ENCODE peak calls at places on chromosomes 4 and X, in five cellular contexts. One of them, this sample, is unnamed.

GRCh38 chrX:44675364-44676024 is 132.8 kb upstream of the FUNDC1 start:
- DNase-seq in Caco-2: no peak
- DNase-seq in neural progenitor cell: no peak
- DNase-seq in psoas muscle: peak; percentile 57
- DNase-seq in NT2/D1: no peak
- DNase-seq in this sample: no peak

GRCh38 chr4:17516980-17517379 is 2.0 kb downstream of the CLRN2 start:
- DNase-seq in neural progenitor cell: no peak
- DNase-seq in NT2/D1: no peak
- DNase-seq in psoas muscle: no peak
- DNase-seq in Caco-2: no peak
- DNase-seq in this sample: no peak

GRCh38 chr4:96063639-96064038 is 223.7 kb downstream of the PDHA2 start:
- DNase-seq in Caco-2: no peak
- DNase-seq in NT2/D1: no peak
- DNase-seq in neural progenitor cell: no peak
- DNase-seq in psoas muscle: no peak
- DNase-seq in this sample: no peak

GRCh38 chr4:163697121-163697520 is 202.6 kb downstream of the TMA16 start:
- DNase-seq in psoas muscle: no peak
- DNase-seq in Caco-2: no peak
- DNase-seq in neural progenitor cell: no peak
- DNase-seq in NT2/D1: no peak
- DNase-seq in this sample: no peak

GRCh38 chr4:8403173-8403753 is 37.3 kb downstream of the ACOX3 start:
- DNase-seq in Caco-2: peak; percentile 85
- DNase-seq in NT2/D1: peak; percentile 61
- DNase-seq in psoas muscle: peak; percentile 86
- DNase-seq in neural progenitor cell: peak; percentile 86
- DNase-seq in this sample: no peak

GRCh38 chr4:47720787-47721186 is 117.1 kb downstream of the CORIN start:
- DNase-seq in Caco-2: no peak
- DNase-seq in NT2/D1: no peak
- DNase-seq in psoas muscle: no peak
- DNase-seq in neural progenitor cell: no peak
- DNase-seq in this sample: no peak

GRCh38 chrX:72123471-72124185 is 8.1 kb downstream of the RTL5 start:
- DNase-seq in Caco-2: no peak
- DNase-seq in psoas muscle: peak; percentile 43
- DNase-seq in neural progenitor cell: peak; percentile 82
- DNase-seq in NT2/D1: peak; percentile 77
- DNase-seq in this sample: no peak

GRCh38 chrX:122441451-122441850 is 742.6 kb upstream of the GRIA3 start:
- DNase-seq in neural progenitor cell: no peak
- DNase-seq in psoas muscle: no peak
- DNase-seq in NT2/D1: no peak
- DNase-seq in Caco-2: no peak
- DNase-seq in this sample: no peak

GRCh38 chr4:113468165-113469022 is 293.1 kb downstream of the CAMK2D start:
- DNase-seq in psoas muscle: peak; percentile 78
- DNase-seq in NT2/D1: peak; percentile 77
- DNase-seq in Caco-2: peak; percentile 37
- DNase-seq in neural progenitor cell: peak; percentile 62
- DNase-seq in this sample: no peak

GRCh38 chrX:15854080-15854655 is 445 bp downstream of the AP1S2 start:
- DNase-seq in neural progenitor cell: peak; percentile 93
- DNase-seq in NT2/D1: peak; percentile 15
- DNase-seq in Caco-2: peak; percentile 66
- DNase-seq in psoas muscle: peak; percentile 63
- DNase-seq in this sample: no peak

GRCh38 chrX:21738145-21738949 is 19.6 kb downstream of the SMPX start:
- DNase-seq in psoas muscle: peak; percentile 47
- DNase-seq in neural progenitor cell: peak; percentile 73
- DNase-seq in NT2/D1: no peak
- DNase-seq in Caco-2: peak; percentile 55
- DNase-seq in this sample: no peak

GRCh38 chrX:49041683-49042529 is 1.3 kb downstream of the TFE3 start:
- DNase-seq in neural progenitor cell: no peak
- DNase-seq in psoas muscle: peak; percentile 30
- DNase-seq in Caco-2: peak; percentile 7
- DNase-seq in NT2/D1: no peak
- DNase-seq in this sample: no peak

GRCh38 chr4:8168832-8169598 is 10.4 kb upstream of the ABLIM2 start:
- DNase-seq in Caco-2: no peak
- DNase-seq in NT2/D1: no peak
- DNase-seq in psoas muscle: no peak
- DNase-seq in neural progenitor cell: no peak
- DNase-seq in this sample: no peak

GRCh38 chr4:1593881-1594345 is 90.2 kb downstream of the FAM53A start:
- DNase-seq in neural progenitor cell: peak; percentile 40
- DNase-seq in psoas muscle: no peak
- DNase-seq in NT2/D1: no peak
- DNase-seq in Caco-2: no peak
- DNase-seq in this sample: no peak

GRCh38 chr4:2015008-2015407 is 6.2 kb upstream of the NELFA start:
- DNase-seq in psoas muscle: no peak
- DNase-seq in Caco-2: no peak
- DNase-seq in neural progenitor cell: no peak
- DNase-seq in NT2/D1: no peak
- DNase-seq in this sample: no peak

GRCh38 chrX:17831255-17831654 is 29.8 kb downstream of the RAI2 start:
- DNase-seq in Caco-2: no peak
- DNase-seq in psoas muscle: no peak
- DNase-seq in NT2/D1: no peak
- DNase-seq in neural progenitor cell: no peak
- DNase-seq in this sample: no peak

GRCh38 chrX:920234-920799 is 289.7 kb downstream of the SHOX start:
- DNase-seq in NT2/D1: no peak
- DNase-seq in Caco-2: no peak
- DNase-seq in neural progenitor cell: no peak
- DNase-seq in psoas muscle: peak; percentile 39
- DNase-seq in this sample: no peak

GRCh38 chrX:1433646-1434357 is 18.9 kb downstream of the ASMTL start:
- DNase-seq in neural progenitor cell: no peak
- DNase-seq in NT2/D1: no peak
- DNase-seq in Caco-2: no peak
- DNase-seq in psoas muscle: no peak
- DNase-seq in this sample: no peak

GRCh38 chr4:138696058-138696457 is 319.5 kb upstream of the NOCT start:
- DNase-seq in NT2/D1: no peak
- DNase-seq in neural progenitor cell: no peak
- DNase-seq in psoas muscle: no peak
- DNase-seq in Caco-2: no peak
- DNase-seq in this sample: no peak

GRCh38 chrX:66200855-66201795 is 37.1 kb downstream of the HEPH start:
- DNase-seq in NT2/D1: no peak
- DNase-seq in neural progenitor cell: no peak
- DNase-seq in psoas muscle: no peak
- DNase-seq in Caco-2: peak; percentile 10
- DNase-seq in this sample: peak; percentile 23

GRCh38 chr4:123616970-123617392 is 220.4 kb downstream of the SPRY1 start:
- DNase-seq in Caco-2: no peak
- DNase-seq in NT2/D1: peak; percentile 6
- DNase-seq in neural progenitor cell: peak; percentile 45
- DNase-seq in psoas muscle: peak; percentile 33
- DNase-seq in this sample: no peak
- H3K4me3 ChIP-seq in Caco-2: no peak overlapping the region
- H3K4me3 ChIP-seq in NT2/D1: no peak overlapping the region
- H3K4me3 ChIP-seq in neural progenitor cell: no peak overlapping the region
- H3K4me3 ChIP-seq in psoas muscle: no peak overlapping the region
- H3K4me3 ChIP-seq in this sample: no peak overlapping the region

DNA sequence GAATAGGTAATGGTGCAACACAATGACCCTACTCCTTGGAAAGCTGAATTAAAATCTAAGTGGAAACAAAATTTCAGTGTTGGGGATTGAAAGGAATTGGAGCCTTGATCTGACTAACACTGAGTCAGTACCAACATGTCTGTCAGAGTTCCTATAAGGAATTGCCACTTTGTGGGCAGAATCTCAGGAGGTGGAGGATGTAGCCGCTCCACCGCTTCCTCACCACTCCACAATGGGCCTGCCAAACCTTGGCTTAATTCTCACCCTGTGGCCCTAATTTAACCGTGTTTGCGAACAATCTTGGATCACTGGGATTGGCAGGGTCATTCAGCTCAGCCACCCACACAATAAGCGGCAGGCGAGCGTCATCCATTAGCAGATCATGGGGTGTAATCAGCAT is 6.1 kb downstream of the SRPX start:
- DNase-seq in Caco-2: no peak
- DNase-seq in neural progenitor cell: no peak
- DNase-seq in NT2/D1: no peak
- DNase-seq in psoas muscle: no peak
- DNase-seq in this sample: no peak
- H3K4me3 ChIP-seq in Caco-2: no peak overlapping the region
- H3K4me3 ChIP-seq in neural progenitor cell: no peak overlapping the region
- H3K4me3 ChIP-seq in NT2/D1: no peak overlapping the region
- H3K4me3 ChIP-seq in psoas muscle: no peak overlapping the region
- H3K4me3 ChIP-seq in this sample: no peak overlapping the region

GRCh38 chrX:153968255-153968654 is 3.4 kb downstream of the HCFC1 start:
- DNase-seq in NT2/D1: no peak
- DNase-seq in neural progenitor cell: peak; percentile 28
- DNase-seq in psoas muscle: no peak
- DNase-seq in Caco-2: no peak
- DNase-seq in this sample: no peak

GRCh38 chrX:153967536-153968214 is 3.9 kb downstream of the HCFC1 start:
- DNase-seq in NT2/D1: no peak
- DNase-seq in Caco-2: no peak
- DNase-seq in psoas muscle: no peak
- DNase-seq in neural progenitor cell: no peak
- DNase-seq in this sample: no peak

GRCh38 chrX:153966283-153966688 is 5.3 kb downstream of the HCFC1 start:
- DNase-seq in Caco-2: no peak
- DNase-seq in NT2/D1: no peak
- DNase-seq in neural progenitor cell: no peak
- DNase-seq in psoas muscle: peak; percentile 50
- DNase-seq in this sample: no peak

GRCh38 chrX:153968754-153969124 is 2.9 kb downstream of the HCFC1 start:
- DNase-seq in Caco-2: no peak
- DNase-seq in NT2/D1: no peak
- DNase-seq in neural progenitor cell: peak; percentile 52
- DNase-seq in psoas muscle: peak; percentile 59
- DNase-seq in this sample: peak; percentile 77

DNA sequence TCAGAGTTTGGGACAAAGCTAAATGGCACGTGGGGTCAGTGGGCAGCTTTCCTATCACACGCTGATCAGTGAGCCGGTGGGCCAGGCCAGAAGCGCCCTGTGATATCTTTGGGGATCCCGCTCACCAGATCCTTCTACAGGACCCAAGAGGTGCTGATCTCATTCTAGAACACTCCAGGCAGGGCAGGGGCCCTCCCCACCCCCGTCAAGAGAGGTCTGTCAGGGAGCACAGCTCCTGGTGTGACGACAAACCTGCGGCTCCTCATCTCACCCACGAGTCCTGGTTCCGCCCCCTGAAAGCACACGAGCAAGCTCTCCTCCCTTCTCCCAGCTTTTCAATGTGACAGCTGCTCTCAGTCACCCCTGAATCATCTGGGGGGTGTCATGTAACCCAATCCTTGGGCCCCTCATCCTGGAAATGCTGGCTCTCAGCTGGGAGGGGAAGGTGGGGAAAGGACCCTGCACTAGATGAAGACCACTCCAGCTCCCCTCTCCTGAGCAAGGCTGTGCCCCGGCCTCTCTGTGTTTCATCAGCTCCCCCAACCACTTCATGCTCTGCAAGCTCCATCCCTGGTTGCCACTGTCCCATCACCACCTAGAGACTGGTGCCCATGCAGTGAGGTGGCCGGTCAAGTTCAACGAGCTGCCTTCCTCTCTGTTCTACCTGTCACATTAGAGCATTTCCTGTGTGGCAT is 4.6 kb downstream of the HCFC1 start:
- DNase-seq in psoas muscle: no peak
- DNase-seq in NT2/D1: no peak
- DNase-seq in Caco-2: no peak
- DNase-seq in neural progenitor cell: no peak
- DNase-seq in this sample: no peak
- H3K4me3 ChIP-seq in psoas muscle: peak overlapping the region; percentile 80
- H3K4me3 ChIP-seq in NT2/D1: no peak overlapping the region
- H3K4me3 ChIP-seq in Caco-2: no peak overlapping the region
- H3K4me3 ChIP-seq in neural progenitor cell: no peak overlapping the region
- H3K4me3 ChIP-seq in this sample: peak overlapping the region; percentile 81

DNA sequence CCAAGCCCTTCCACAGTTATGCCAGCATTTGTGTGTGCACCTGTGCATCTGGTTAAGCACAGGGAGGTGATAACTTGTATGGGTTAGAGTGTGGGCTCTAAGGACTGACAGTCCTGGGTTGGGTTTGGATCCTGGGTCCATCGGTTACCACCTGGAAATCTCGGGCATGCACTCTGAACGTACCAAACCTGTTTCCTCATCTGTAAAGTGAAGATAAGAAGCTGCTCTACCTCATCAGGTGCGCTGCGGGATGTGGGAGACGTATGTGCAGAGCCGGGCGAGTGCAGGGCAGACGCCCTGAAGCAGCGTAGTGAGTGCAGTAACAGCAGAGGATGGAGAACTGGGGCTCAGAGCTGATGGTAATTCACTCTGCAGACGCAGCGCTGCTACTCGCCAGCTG is 64.3 kb downstream of the HADH start:
- DNase-seq in Caco-2: no peak
- DNase-seq in NT2/D1: no peak
- DNase-seq in neural progenitor cell: no peak
- DNase-seq in psoas muscle: no peak
- DNase-seq in this sample: peak; percentile 80
- H3K4me3 ChIP-seq in Caco-2: no peak overlapping the region
- H3K4me3 ChIP-seq in NT2/D1: no peak overlapping the region
- H3K4me3 ChIP-seq in neural progenitor cell: no peak overlapping the region
- H3K4me3 ChIP-seq in psoas muscle: no peak overlapping the region
- H3K4me3 ChIP-seq in this sample: no peak overlapping the region

GRCh38 chr4:168654206-168655174 is 157.6 kb downstream of the PALLD start:
- DNase-seq in NT2/D1: no peak
- DNase-seq in psoas muscle: no peak
- DNase-seq in Caco-2: no peak
- DNase-seq in neural progenitor cell: no peak
- DNase-seq in this sample: no peak

GRCh38 chr4:168651864-168652263 is 155.0 kb downstream of the PALLD start:
- DNase-seq in neural progenitor cell: no peak
- DNase-seq in psoas muscle: no peak
- DNase-seq in NT2/D1: no peak
- DNase-seq in Caco-2: no peak
- DNase-seq in this sample: no peak

GRCh38 chr4:168655182-168655581 is 158.3 kb downstream of the PALLD start:
- DNase-seq in NT2/D1: no peak
- DNase-seq in neural progenitor cell: no peak
- DNase-seq in Caco-2: no peak
- DNase-seq in psoas muscle: no peak
- DNase-seq in this sample: no peak

GRCh38 chr4:168651374-168651773 is 154.5 kb downstream of the PALLD start:
- DNase-seq in psoas muscle: no peak
- DNase-seq in neural progenitor cell: peak; percentile 38
- DNase-seq in Caco-2: no peak
- DNase-seq in NT2/D1: no peak
- DNase-seq in this sample: no peak

GRCh38 chr4:168652818-168653217 is 156.0 kb downstream of the PALLD start:
- DNase-seq in neural progenitor cell: no peak
- DNase-seq in psoas muscle: no peak
- DNase-seq in Caco-2: no peak
- DNase-seq in NT2/D1: no peak
- DNase-seq in this sample: no peak
- H3K4me3 ChIP-seq in neural progenitor cell: no peak overlapping the region
- H3K4me3 ChIP-seq in psoas muscle: no peak overlapping the region
- H3K4me3 ChIP-seq in Caco-2: no peak overlapping the region
- H3K4me3 ChIP-seq in NT2/D1: no peak overlapping the region
- H3K4me3 ChIP-seq in this sample: no peak overlapping the region

This sample was measured in Jurkat, Clone E6-1.